ENCODE peak calls at places on chromosomes 7 and 10, in nine cellular contexts. One of them, this sample, is unnamed.

GRCh38 chr7:968205-968754 is 7.1 kb downstream of the COX19 start:
- DNase-seq in RPMI7951: no peak
- DNase-seq in stimulated activated CD8-positive, alpha-beta memory T cell treated with anti-CD3 and anti-CD28 coated beads, Interleukin-12 subunit alpha, Interleukin-12 subunit beta, amount 100 ng/mL, for 1 hour: no peak
- DNase-seq in NCI-H1105 treated with DMSO at 0.1 percent for 48 hours: no peak
- DNase-seq in hippocampal formation: no peak
- DNase-seq in iris pigment epithelial cell: no peak
- DNase-seq in midbrain: no peak
- DNase-seq in activated T-helper 1 cell treated with anti-CD3 and anti-CD28 coated beads, Interleukin-12 subunit alpha, Interleukin-12 subunit beta, Interleukin-2, Interleukin-4 antibody, amounts not matched to agents 30 ng/mL and 10 ng/mL and 1 ng/mL, durations not matched to agents 14 hours and 24 hours and 36 hours: no peak
- DNase-seq in mammary epithelial cell: no peak
- DNase-seq in this sample: no peak

GRCh38 chr10:15084502-15084922 is 4.1 kb downstream of the ACBD7 start:
- DNase-seq in RPMI7951: peak
- DNase-seq in stimulated activated CD8-positive, alpha-beta memory T cell treated with anti-CD3 and anti-CD28 coated beads, Interleukin-12 subunit alpha, Interleukin-12 subunit beta, amount 100 ng/mL, for 1 hour: no peak
- DNase-seq in NCI-H1105 treated with DMSO at 0.1 percent for 48 hours: peak
- DNase-seq in hippocampal formation: peak
- DNase-seq in iris pigment epithelial cell: peak
- DNase-seq in midbrain: peak
- DNase-seq in activated T-helper 1 cell treated with anti-CD3 and anti-CD28 coated beads, Interleukin-12 subunit alpha, Interleukin-12 subunit beta, Interleukin-2, Interleukin-4 antibody, amounts not matched to agents 30 ng/mL and 10 ng/mL and 1 ng/mL, durations not matched to agents 14 hours and 24 hours and 36 hours: no peak
- DNase-seq in mammary epithelial cell: peak
- DNase-seq in this sample: no peak

GRCh38 chr10:26755443-26755903 is 58.0 kb downstream of the PDSS1 start:
- DNase-seq in RPMI7951: peak
- DNase-seq in stimulated activated CD8-positive, alpha-beta memory T cell treated with anti-CD3 and anti-CD28 coated beads, Interleukin-12 subunit alpha, Interleukin-12 subunit beta, amount 100 ng/mL, for 1 hour: no peak
- DNase-seq in NCI-H1105 treated with DMSO at 0.1 percent for 48 hours: no peak
- DNase-seq in hippocampal formation: no peak
- DNase-seq in iris pigment epithelial cell: peak
- DNase-seq in midbrain: no peak
- DNase-seq in activated T-helper 1 cell treated with anti-CD3 and anti-CD28 coated beads, Interleukin-12 subunit alpha, Interleukin-12 subunit beta, Interleukin-2, Interleukin-4 antibody, amounts not matched to agents 30 ng/mL and 10 ng/mL and 1 ng/mL, durations not matched to agents 14 hours and 24 hours and 36 hours: no peak
- DNase-seq in mammary epithelial cell: peak
- DNase-seq in this sample: peak

GRCh38 chr7:142196066-142196840 is 61.6 kb downstream of the PRSS58 start:
- DNase-seq in RPMI7951: peak
- DNase-seq in stimulated activated CD8-positive, alpha-beta memory T cell treated with anti-CD3 and anti-CD28 coated beads, Interleukin-12 subunit alpha, Interleukin-12 subunit beta, amount 100 ng/mL, for 1 hour: no peak
- DNase-seq in NCI-H1105 treated with DMSO at 0.1 percent for 48 hours: no peak
- DNase-seq in hippocampal formation: no peak
- DNase-seq in iris pigment epithelial cell: peak
- DNase-seq in midbrain: no peak
- DNase-seq in activated T-helper 1 cell treated with anti-CD3 and anti-CD28 coated beads, Interleukin-12 subunit alpha, Interleukin-12 subunit beta, Interleukin-2, Interleukin-4 antibody, amounts not matched to agents 30 ng/mL and 10 ng/mL and 1 ng/mL, durations not matched to agents 14 hours and 24 hours and 36 hours: no peak
- DNase-seq in mammary epithelial cell: peak
- DNase-seq in this sample: no peak

GRCh38 chr7:45657136-45657889 is 83.1 kb downstream of the ADCY1 start:
- DNase-seq in RPMI7951: no peak
- DNase-seq in stimulated activated CD8-positive, alpha-beta memory T cell treated with anti-CD3 and anti-CD28 coated beads, Interleukin-12 subunit alpha, Interleukin-12 subunit beta, amount 100 ng/mL, for 1 hour: no peak
- DNase-seq in NCI-H1105 treated with DMSO at 0.1 percent for 48 hours: no peak
- DNase-seq in hippocampal formation: no peak
- DNase-seq in iris pigment epithelial cell: no peak
- DNase-seq in midbrain: no peak
- DNase-seq in activated T-helper 1 cell treated with anti-CD3 and anti-CD28 coated beads, Interleukin-12 subunit alpha, Interleukin-12 subunit beta, Interleukin-2, Interleukin-4 antibody, amounts not matched to agents 30 ng/mL and 10 ng/mL and 1 ng/mL, durations not matched to agents 14 hours and 24 hours and 36 hours: no peak
- DNase-seq in mammary epithelial cell: no peak
- DNase-seq in this sample: no peak

GRCh38 chr10:121448768-121449456 is 149.3 kb downstream of the FGFR2 start:
- DNase-seq in RPMI7951: no peak
- DNase-seq in stimulated activated CD8-positive, alpha-beta memory T cell treated with anti-CD3 and anti-CD28 coated beads, Interleukin-12 subunit alpha, Interleukin-12 subunit beta, amount 100 ng/mL, for 1 hour: no peak
- DNase-seq in NCI-H1105 treated with DMSO at 0.1 percent for 48 hours: no peak
- DNase-seq in hippocampal formation: no peak
- DNase-seq in iris pigment epithelial cell: no peak
- DNase-seq in midbrain: no peak
- DNase-seq in activated T-helper 1 cell treated with anti-CD3 and anti-CD28 coated beads, Interleukin-12 subunit alpha, Interleukin-12 subunit beta, Interleukin-2, Interleukin-4 antibody, amounts not matched to agents 30 ng/mL and 10 ng/mL and 1 ng/mL, durations not matched to agents 14 hours and 24 hours and 36 hours: no peak
- DNase-seq in mammary epithelial cell: no peak
- DNase-seq in this sample: no peak

GRCh38 chr10:75000748-75001321 is 110.6 kb upstream of the SAMD8 start:
- DNase-seq in RPMI7951: no peak
- DNase-seq in stimulated activated CD8-positive, alpha-beta memory T cell treated with anti-CD3 and anti-CD28 coated beads, Interleukin-12 subunit alpha, Interleukin-12 subunit beta, amount 100 ng/mL, for 1 hour: no peak
- DNase-seq in NCI-H1105 treated with DMSO at 0.1 percent for 48 hours: no peak
- DNase-seq in hippocampal formation: no peak
- DNase-seq in iris pigment epithelial cell: no peak
- DNase-seq in midbrain: no peak
- DNase-seq in activated T-helper 1 cell treated with anti-CD3 and anti-CD28 coated beads, Interleukin-12 subunit alpha, Interleukin-12 subunit beta, Interleukin-2, Interleukin-4 antibody, amounts not matched to agents 30 ng/mL and 10 ng/mL and 1 ng/mL, durations not matched to agents 14 hours and 24 hours and 36 hours: no peak
- DNase-seq in mammary epithelial cell: peak
- DNase-seq in this sample: no peak

GRCh38 chr10:92942226-92942625 is 93.9 kb downstream of the EXOC6 start:
- DNase-seq in RPMI7951: no peak
- DNase-seq in stimulated activated CD8-positive, alpha-beta memory T cell treated with anti-CD3 and anti-CD28 coated beads, Interleukin-12 subunit alpha, Interleukin-12 subunit beta, amount 100 ng/mL, for 1 hour: no peak
- DNase-seq in NCI-H1105 treated with DMSO at 0.1 percent for 48 hours: no peak
- DNase-seq in hippocampal formation: no peak
- DNase-seq in iris pigment epithelial cell: no peak
- DNase-seq in midbrain: no peak
- DNase-seq in activated T-helper 1 cell treated with anti-CD3 and anti-CD28 coated beads, Interleukin-12 subunit alpha, Interleukin-12 subunit beta, Interleukin-2, Interleukin-4 antibody, amounts not matched to agents 30 ng/mL and 10 ng/mL and 1 ng/mL, durations not matched to agents 14 hours and 24 hours and 36 hours: no peak
- DNase-seq in mammary epithelial cell: no peak
- DNase-seq in this sample: no peak

GRCh38 chr10:117271427-117271826 is 30.5 kb downstream of the SLC18A2 start:
- DNase-seq in RPMI7951: peak
- DNase-seq in stimulated activated CD8-positive, alpha-beta memory T cell treated with anti-CD3 and anti-CD28 coated beads, Interleukin-12 subunit alpha, Interleukin-12 subunit beta, amount 100 ng/mL, for 1 hour: no peak
- DNase-seq in NCI-H1105 treated with DMSO at 0.1 percent for 48 hours: no peak
- DNase-seq in hippocampal formation: no peak
- DNase-seq in iris pigment epithelial cell: peak
- DNase-seq in midbrain: no peak
- DNase-seq in activated T-helper 1 cell treated with anti-CD3 and anti-CD28 coated beads, Interleukin-12 subunit alpha, Interleukin-12 subunit beta, Interleukin-2, Interleukin-4 antibody, amounts not matched to agents 30 ng/mL and 10 ng/mL and 1 ng/mL, durations not matched to agents 14 hours and 24 hours and 36 hours: no peak
- DNase-seq in mammary epithelial cell: peak
- DNase-seq in this sample: no peak

GRCh38 chr7:93228302-93228701 is 2.0 kb upstream of the HEPACAM2 start:
- DNase-seq in RPMI7951: peak
- DNase-seq in stimulated activated CD8-positive, alpha-beta memory T cell treated with anti-CD3 and anti-CD28 coated beads, Interleukin-12 subunit alpha, Interleukin-12 subunit beta, amount 100 ng/mL, for 1 hour: no peak
- DNase-seq in NCI-H1105 treated with DMSO at 0.1 percent for 48 hours: peak
- DNase-seq in hippocampal formation: peak
- DNase-seq in iris pigment epithelial cell: peak
- DNase-seq in midbrain: peak
- DNase-seq in activated T-helper 1 cell treated with anti-CD3 and anti-CD28 coated beads, Interleukin-12 subunit alpha, Interleukin-12 subunit beta, Interleukin-2, Interleukin-4 antibody, amounts not matched to agents 30 ng/mL and 10 ng/mL and 1 ng/mL, durations not matched to agents 14 hours and 24 hours and 36 hours: peak
- DNase-seq in mammary epithelial cell: peak
- DNase-seq in this sample: no peak

GRCh38 chr10:58627392-58627791 is 114.7 kb downstream of the BICC1 start:
- DNase-seq in RPMI7951: no peak
- DNase-seq in stimulated activated CD8-positive, alpha-beta memory T cell treated with anti-CD3 and anti-CD28 coated beads, Interleukin-12 subunit alpha, Interleukin-12 subunit beta, amount 100 ng/mL, for 1 hour: no peak
- DNase-seq in NCI-H1105 treated with DMSO at 0.1 percent for 48 hours: no peak
- DNase-seq in hippocampal formation: no peak
- DNase-seq in iris pigment epithelial cell: no peak
- DNase-seq in midbrain: no peak
- DNase-seq in activated T-helper 1 cell treated with anti-CD3 and anti-CD28 coated beads, Interleukin-12 subunit alpha, Interleukin-12 subunit beta, Interleukin-2, Interleukin-4 antibody, amounts not matched to agents 30 ng/mL and 10 ng/mL and 1 ng/mL, durations not matched to agents 14 hours and 24 hours and 36 hours: no peak
- DNase-seq in mammary epithelial cell: no peak
- DNase-seq in this sample: no peak

GRCh38 chr10:91409869-91410637 is at the start of gene HECTD2:
- DNase-seq in RPMI7951: peak
- DNase-seq in stimulated activated CD8-positive, alpha-beta memory T cell treated with anti-CD3 and anti-CD28 coated beads, Interleukin-12 subunit alpha, Interleukin-12 subunit beta, amount 100 ng/mL, for 1 hour: peak
- DNase-seq in NCI-H1105 treated with DMSO at 0.1 percent for 48 hours: peak
- DNase-seq in hippocampal formation: peak
- DNase-seq in iris pigment epithelial cell: peak
- DNase-seq in midbrain: peak
- DNase-seq in activated T-helper 1 cell treated with anti-CD3 and anti-CD28 coated beads, Interleukin-12 subunit alpha, Interleukin-12 subunit beta, Interleukin-2, Interleukin-4 antibody, amounts not matched to agents 30 ng/mL and 10 ng/mL and 1 ng/mL, durations not matched to agents 14 hours and 24 hours and 36 hours: peak
- DNase-seq in mammary epithelial cell: peak
- DNase-seq in this sample: peak

GRCh38 chr7:127021019-127021738 is 231.6 kb downstream of the GRM8 start:
- DNase-seq in RPMI7951: no peak
- DNase-seq in stimulated activated CD8-positive, alpha-beta memory T cell treated with anti-CD3 and anti-CD28 coated beads, Interleukin-12 subunit alpha, Interleukin-12 subunit beta, amount 100 ng/mL, for 1 hour: no peak
- DNase-seq in NCI-H1105 treated with DMSO at 0.1 percent for 48 hours: no peak
- DNase-seq in hippocampal formation: no peak
- DNase-seq in iris pigment epithelial cell: no peak
- DNase-seq in midbrain: no peak
- DNase-seq in activated T-helper 1 cell treated with anti-CD3 and anti-CD28 coated beads, Interleukin-12 subunit alpha, Interleukin-12 subunit beta, Interleukin-2, Interleukin-4 antibody, amounts not matched to agents 30 ng/mL and 10 ng/mL and 1 ng/mL, durations not matched to agents 14 hours and 24 hours and 36 hours: no peak
- DNase-seq in mammary epithelial cell: no peak
- DNase-seq in this sample: no peak

GRCh38 chr7:31741852-31742251 is 54.8 kb downstream of the PPP1R17 start:
- DNase-seq in RPMI7951: no peak
- DNase-seq in stimulated activated CD8-positive, alpha-beta memory T cell treated with anti-CD3 and anti-CD28 coated beads, Interleukin-12 subunit alpha, Interleukin-12 subunit beta, amount 100 ng/mL, for 1 hour: no peak
- DNase-seq in NCI-H1105 treated with DMSO at 0.1 percent for 48 hours: no peak
- DNase-seq in hippocampal formation: no peak
- DNase-seq in iris pigment epithelial cell: no peak
- DNase-seq in midbrain: no peak
- DNase-seq in activated T-helper 1 cell treated with anti-CD3 and anti-CD28 coated beads, Interleukin-12 subunit alpha, Interleukin-12 subunit beta, Interleukin-2, Interleukin-4 antibody, amounts not matched to agents 30 ng/mL and 10 ng/mL and 1 ng/mL, durations not matched to agents 14 hours and 24 hours and 36 hours: no peak
- DNase-seq in mammary epithelial cell: peak
- DNase-seq in this sample: no peak

GRCh38 chr7:138164804-138165203 is 88.5 kb downstream of the AKR1D1 start:
- DNase-seq in RPMI7951: no peak
- DNase-seq in stimulated activated CD8-positive, alpha-beta memory T cell treated with anti-CD3 and anti-CD28 coated beads, Interleukin-12 subunit alpha, Interleukin-12 subunit beta, amount 100 ng/mL, for 1 hour: no peak
- DNase-seq in NCI-H1105 treated with DMSO at 0.1 percent for 48 hours: no peak
- DNase-seq in hippocampal formation: no peak
- DNase-seq in iris pigment epithelial cell: no peak
- DNase-seq in midbrain: no peak
- DNase-seq in activated T-helper 1 cell treated with anti-CD3 and anti-CD28 coated beads, Interleukin-12 subunit alpha, Interleukin-12 subunit beta, Interleukin-2, Interleukin-4 antibody, amounts not matched to agents 30 ng/mL and 10 ng/mL and 1 ng/mL, durations not matched to agents 14 hours and 24 hours and 36 hours: no peak
- DNase-seq in mammary epithelial cell: peak
- DNase-seq in this sample: no peak

GRCh38 chr7:44367475-44368030 is 42.2 kb upstream of the CAMK2B start:
- DNase-seq in RPMI7951: no peak
- DNase-seq in stimulated activated CD8-positive, alpha-beta memory T cell treated with anti-CD3 and anti-CD28 coated beads, Interleukin-12 subunit alpha, Interleukin-12 subunit beta, amount 100 ng/mL, for 1 hour: no peak
- DNase-seq in NCI-H1105 treated with DMSO at 0.1 percent for 48 hours: no peak
- DNase-seq in hippocampal formation: no peak
- DNase-seq in iris pigment epithelial cell: no peak
- DNase-seq in midbrain: no peak
- DNase-seq in activated T-helper 1 cell treated with anti-CD3 and anti-CD28 coated beads, Interleukin-12 subunit alpha, Interleukin-12 subunit beta, Interleukin-2, Interleukin-4 antibody, amounts not matched to agents 30 ng/mL and 10 ng/mL and 1 ng/mL, durations not matched to agents 14 hours and 24 hours and 36 hours: no peak
- DNase-seq in mammary epithelial cell: no peak
- DNase-seq in this sample: no peak

GRCh38 chr10:70090951-70091350 is 38.3 kb downstream of the MACROH2A2 start:
- DNase-seq in RPMI7951: no peak
- DNase-seq in stimulated activated CD8-positive, alpha-beta memory T cell treated with anti-CD3 and anti-CD28 coated beads, Interleukin-12 subunit alpha, Interleukin-12 subunit beta, amount 100 ng/mL, for 1 hour: no peak
- DNase-seq in NCI-H1105 treated with DMSO at 0.1 percent for 48 hours: no peak
- DNase-seq in hippocampal formation: no peak
- DNase-seq in iris pigment epithelial cell: no peak
- DNase-seq in midbrain: no peak
- DNase-seq in activated T-helper 1 cell treated with anti-CD3 and anti-CD28 coated beads, Interleukin-12 subunit alpha, Interleukin-12 subunit beta, Interleukin-2, Interleukin-4 antibody, amounts not matched to agents 30 ng/mL and 10 ng/mL and 1 ng/mL, durations not matched to agents 14 hours and 24 hours and 36 hours: no peak
- DNase-seq in mammary epithelial cell: no peak
- DNase-seq in this sample: no peak

GRCh38 chr7:96400518-96400917 is 78.6 kb upstream of the SLC25A13 start:
- DNase-seq in RPMI7951: no peak
- DNase-seq in stimulated activated CD8-positive, alpha-beta memory T cell treated with anti-CD3 and anti-CD28 coated beads, Interleukin-12 subunit alpha, Interleukin-12 subunit beta, amount 100 ng/mL, for 1 hour: no peak
- DNase-seq in NCI-H1105 treated with DMSO at 0.1 percent for 48 hours: no peak
- DNase-seq in hippocampal formation: no peak
- DNase-seq in iris pigment epithelial cell: no peak
- DNase-seq in midbrain: no peak
- DNase-seq in activated T-helper 1 cell treated with anti-CD3 and anti-CD28 coated beads, Interleukin-12 subunit alpha, Interleukin-12 subunit beta, Interleukin-2, Interleukin-4 antibody, amounts not matched to agents 30 ng/mL and 10 ng/mL and 1 ng/mL, durations not matched to agents 14 hours and 24 hours and 36 hours: no peak
- DNase-seq in mammary epithelial cell: peak
- DNase-seq in this sample: no peak

GRCh38 chr7:26990268-26990667 is 105.5 kb downstream of the HOXA1 start:
- DNase-seq in RPMI7951: peak
- DNase-seq in stimulated activated CD8-positive, alpha-beta memory T cell treated with anti-CD3 and anti-CD28 coated beads, Interleukin-12 subunit alpha, Interleukin-12 subunit beta, amount 100 ng/mL, for 1 hour: no peak
- DNase-seq in NCI-H1105 treated with DMSO at 0.1 percent for 48 hours: no peak
- DNase-seq in hippocampal formation: no peak
- DNase-seq in iris pigment epithelial cell: no peak
- DNase-seq in midbrain: no peak
- DNase-seq in activated T-helper 1 cell treated with anti-CD3 and anti-CD28 coated beads, Interleukin-12 subunit alpha, Interleukin-12 subunit beta, Interleukin-2, Interleukin-4 antibody, amounts not matched to agents 30 ng/mL and 10 ng/mL and 1 ng/mL, durations not matched to agents 14 hours and 24 hours and 36 hours: no peak
- DNase-seq in mammary epithelial cell: peak
- DNase-seq in this sample: no peak

GRCh38 chr10:133123050-133123745 is 35.5 kb downstream of the ADGRA1 start:
- DNase-seq in RPMI7951: no peak
- DNase-seq in stimulated activated CD8-positive, alpha-beta memory T cell treated with anti-CD3 and anti-CD28 coated beads, Interleukin-12 subunit alpha, Interleukin-12 subunit beta, amount 100 ng/mL, for 1 hour: no peak
- DNase-seq in NCI-H1105 treated with DMSO at 0.1 percent for 48 hours: no peak
- DNase-seq in hippocampal formation: no peak
- DNase-seq in iris pigment epithelial cell: no peak
- DNase-seq in midbrain: no peak
- DNase-seq in activated T-helper 1 cell treated with anti-CD3 and anti-CD28 coated beads, Interleukin-12 subunit alpha, Interleukin-12 subunit beta, Interleukin-2, Interleukin-4 antibody, amounts not matched to agents 30 ng/mL and 10 ng/mL and 1 ng/mL, durations not matched to agents 14 hours and 24 hours and 36 hours: no peak
- DNase-seq in mammary epithelial cell: no peak
- DNase-seq in this sample: no peak

GRCh38 chr7:3244241-3244814 is 56.7 kb upstream of the SDK1 start:
- DNase-seq in RPMI7951: peak
- DNase-seq in stimulated activated CD8-positive, alpha-beta memory T cell treated with anti-CD3 and anti-CD28 coated beads, Interleukin-12 subunit alpha, Interleukin-12 subunit beta, amount 100 ng/mL, for 1 hour: no peak
- DNase-seq in NCI-H1105 treated with DMSO at 0.1 percent for 48 hours: no peak
- DNase-seq in hippocampal formation: no peak
- DNase-seq in iris pigment epithelial cell: peak
- DNase-seq in midbrain: no peak
- DNase-seq in activated T-helper 1 cell treated with anti-CD3 and anti-CD28 coated beads, Interleukin-12 subunit alpha, Interleukin-12 subunit beta, Interleukin-2, Interleukin-4 antibody, amounts not matched to agents 30 ng/mL and 10 ng/mL and 1 ng/mL, durations not matched to agents 14 hours and 24 hours and 36 hours: no peak
- DNase-seq in mammary epithelial cell: peak
- DNase-seq in this sample: no peak

GRCh38 chr10:97977673-97978072 is 52.7 kb downstream of the CRTAC1 start:
- DNase-seq in RPMI7951: no peak
- DNase-seq in stimulated activated CD8-positive, alpha-beta memory T cell treated with anti-CD3 and anti-CD28 coated beads, Interleukin-12 subunit alpha, Interleukin-12 subunit beta, amount 100 ng/mL, for 1 hour: no peak
- DNase-seq in NCI-H1105 treated with DMSO at 0.1 percent for 48 hours: no peak
- DNase-seq in hippocampal formation: peak
- DNase-seq in iris pigment epithelial cell: no peak
- DNase-seq in midbrain: peak
- DNase-seq in activated T-helper 1 cell treated with anti-CD3 and anti-CD28 coated beads, Interleukin-12 subunit alpha, Interleukin-12 subunit beta, Interleukin-2, Interleukin-4 antibody, amounts not matched to agents 30 ng/mL and 10 ng/mL and 1 ng/mL, durations not matched to agents 14 hours and 24 hours and 36 hours: no peak
- DNase-seq in mammary epithelial cell: no peak
- DNase-seq in this sample: no peak

GRCh38 chr10:103276941-103277712 is at the start of gene INA:
- DNase-seq in RPMI7951: peak
- DNase-seq in stimulated activated CD8-positive, alpha-beta memory T cell treated with anti-CD3 and anti-CD28 coated beads, Interleukin-12 subunit alpha, Interleukin-12 subunit beta, amount 100 ng/mL, for 1 hour: no peak
- DNase-seq in NCI-H1105 treated with DMSO at 0.1 percent for 48 hours: peak
- DNase-seq in hippocampal formation: no peak
- DNase-seq in iris pigment epithelial cell: peak
- DNase-seq in midbrain: peak
- DNase-seq in activated T-helper 1 cell treated with anti-CD3 and anti-CD28 coated beads, Interleukin-12 subunit alpha, Interleukin-12 subunit beta, Interleukin-2, Interleukin-4 antibody, amounts not matched to agents 30 ng/mL and 10 ng/mL and 1 ng/mL, durations not matched to agents 14 hours and 24 hours and 36 hours: peak
- DNase-seq in mammary epithelial cell: peak
- DNase-seq in this sample: no peak

GRCh38 chr7:129877146-129877792 is 75.5 kb downstream of the UBE2H start:
- DNase-seq in RPMI7951: no peak
- DNase-seq in stimulated activated CD8-positive, alpha-beta memory T cell treated with anti-CD3 and anti-CD28 coated beads, Interleukin-12 subunit alpha, Interleukin-12 subunit beta, amount 100 ng/mL, for 1 hour: no peak
- DNase-seq in NCI-H1105 treated with DMSO at 0.1 percent for 48 hours: no peak
- DNase-seq in hippocampal formation: no peak
- DNase-seq in iris pigment epithelial cell: peak
- DNase-seq in midbrain: no peak
- DNase-seq in activated T-helper 1 cell treated with anti-CD3 and anti-CD28 coated beads, Interleukin-12 subunit alpha, Interleukin-12 subunit beta, Interleukin-2, Interleukin-4 antibody, amounts not matched to agents 30 ng/mL and 10 ng/mL and 1 ng/mL, durations not matched to agents 14 hours and 24 hours and 36 hours: no peak
- DNase-seq in mammary epithelial cell: peak
- DNase-seq in this sample: no peak

GRCh38 chr7:131921016-131921415 is 364.6 kb upstream of the PODXL start:
- DNase-seq in RPMI7951: peak
- DNase-seq in stimulated activated CD8-positive, alpha-beta memory T cell treated with anti-CD3 and anti-CD28 coated beads, Interleukin-12 subunit alpha, Interleukin-12 subunit beta, amount 100 ng/mL, for 1 hour: no peak
- DNase-seq in NCI-H1105 treated with DMSO at 0.1 percent for 48 hours: no peak
- DNase-seq in hippocampal formation: no peak
- DNase-seq in iris pigment epithelial cell: peak
- DNase-seq in midbrain: no peak
- DNase-seq in activated T-helper 1 cell treated with anti-CD3 and anti-CD28 coated beads, Interleukin-12 subunit alpha, Interleukin-12 subunit beta, Interleukin-2, Interleukin-4 antibody, amounts not matched to agents 30 ng/mL and 10 ng/mL and 1 ng/mL, durations not matched to agents 14 hours and 24 hours and 36 hours: no peak
- DNase-seq in mammary epithelial cell: no peak
- DNase-seq in this sample: no peak

GRCh38 chr10:130993612-130994011 is 317.9 kb downstream of the TCERG1L start:
- DNase-seq in RPMI7951: no peak
- DNase-seq in stimulated activated CD8-positive, alpha-beta memory T cell treated with anti-CD3 and anti-CD28 coated beads, Interleukin-12 subunit alpha, Interleukin-12 subunit beta, amount 100 ng/mL, for 1 hour: no peak
- DNase-seq in NCI-H1105 treated with DMSO at 0.1 percent for 48 hours: no peak
- DNase-seq in hippocampal formation: no peak
- DNase-seq in iris pigment epithelial cell: no peak
- DNase-seq in midbrain: no peak
- DNase-seq in activated T-helper 1 cell treated with anti-CD3 and anti-CD28 coated beads, Interleukin-12 subunit alpha, Interleukin-12 subunit beta, Interleukin-2, Interleukin-4 antibody, amounts not matched to agents 30 ng/mL and 10 ng/mL and 1 ng/mL, durations not matched to agents 14 hours and 24 hours and 36 hours: no peak
- DNase-seq in mammary epithelial cell: no peak
- DNase-seq in this sample: no peak

GRCh38 chr7:75624134-75624832 is 114.5 kb downstream of the HIP1 start:
- DNase-seq in RPMI7951: no peak
- DNase-seq in stimulated activated CD8-positive, alpha-beta memory T cell treated with anti-CD3 and anti-CD28 coated beads, Interleukin-12 subunit alpha, Interleukin-12 subunit beta, amount 100 ng/mL, for 1 hour: no peak
- DNase-seq in NCI-H1105 treated with DMSO at 0.1 percent for 48 hours: no peak
- DNase-seq in hippocampal formation: no peak
- DNase-seq in iris pigment epithelial cell: peak
- DNase-seq in midbrain: peak
- DNase-seq in activated T-helper 1 cell treated with anti-CD3 and anti-CD28 coated beads, Interleukin-12 subunit alpha, Interleukin-12 subunit beta, Interleukin-2, Interleukin-4 antibody, amounts not matched to agents 30 ng/mL and 10 ng/mL and 1 ng/mL, durations not matched to agents 14 hours and 24 hours and 36 hours: no peak
- DNase-seq in mammary epithelial cell: no peak
- DNase-seq in this sample: no peak

GRCh38 chr7:117750612-117751563 is 122.4 kb downstream of the CTTNBP2 start:
- DNase-seq in RPMI7951: peak
- DNase-seq in stimulated activated CD8-positive, alpha-beta memory T cell treated with anti-CD3 and anti-CD28 coated beads, Interleukin-12 subunit alpha, Interleukin-12 subunit beta, amount 100 ng/mL, for 1 hour: no peak
- DNase-seq in NCI-H1105 treated with DMSO at 0.1 percent for 48 hours: peak
- DNase-seq in hippocampal formation: peak
- DNase-seq in iris pigment epithelial cell: peak
- DNase-seq in midbrain: peak
- DNase-seq in activated T-helper 1 cell treated with anti-CD3 and anti-CD28 coated beads, Interleukin-12 subunit alpha, Interleukin-12 subunit beta, Interleukin-2, Interleukin-4 antibody, amounts not matched to agents 30 ng/mL and 10 ng/mL and 1 ng/mL, durations not matched to agents 14 hours and 24 hours and 36 hours: no peak
- DNase-seq in mammary epithelial cell: no peak
- DNase-seq in this sample: no peak

GRCh38 chr10:43136995-43137700 is 1.1 kb upstream of the CSGALNACT2 start:
- DNase-seq in RPMI7951: peak
- DNase-seq in stimulated activated CD8-positive, alpha-beta memory T cell treated with anti-CD3 and anti-CD28 coated beads, Interleukin-12 subunit alpha, Interleukin-12 subunit beta, amount 100 ng/mL, for 1 hour: no peak
- DNase-seq in NCI-H1105 treated with DMSO at 0.1 percent for 48 hours: no peak
- DNase-seq in hippocampal formation: no peak
- DNase-seq in iris pigment epithelial cell: peak
- DNase-seq in midbrain: no peak
- DNase-seq in activated T-helper 1 cell treated with anti-CD3 and anti-CD28 coated beads, Interleukin-12 subunit alpha, Interleukin-12 subunit beta, Interleukin-2, Interleukin-4 antibody, amounts not matched to agents 30 ng/mL and 10 ng/mL and 1 ng/mL, durations not matched to agents 14 hours and 24 hours and 36 hours: no peak
- DNase-seq in mammary epithelial cell: no peak
- DNase-seq in this sample: no peak

GRCh38 chr7:34939175-34939574 is 98.1 kb downstream of the DPY19L1 start:
- DNase-seq in RPMI7951: peak
- DNase-seq in stimulated activated CD8-positive, alpha-beta memory T cell treated with anti-CD3 and anti-CD28 coated beads, Interleukin-12 subunit alpha, Interleukin-12 subunit beta, amount 100 ng/mL, for 1 hour: no peak
- DNase-seq in NCI-H1105 treated with DMSO at 0.1 percent for 48 hours: no peak
- DNase-seq in hippocampal formation: no peak
- DNase-seq in iris pigment epithelial cell: peak
- DNase-seq in midbrain: no peak
- DNase-seq in activated T-helper 1 cell treated with anti-CD3 and anti-CD28 coated beads, Interleukin-12 subunit alpha, Interleukin-12 subunit beta, Interleukin-2, Interleukin-4 antibody, amounts not matched to agents 30 ng/mL and 10 ng/mL and 1 ng/mL, durations not matched to agents 14 hours and 24 hours and 36 hours: no peak
- DNase-seq in mammary epithelial cell: no peak
- DNase-seq in this sample: no peak

GRCh38 chr7:106823631-106824030 is 41.5 kb upstream of the PIK3CG start:
- DNase-seq in RPMI7951: peak
- DNase-seq in stimulated activated CD8-positive, alpha-beta memory T cell treated with anti-CD3 and anti-CD28 coated beads, Interleukin-12 subunit alpha, Interleukin-12 subunit beta, amount 100 ng/mL, for 1 hour: no peak
- DNase-seq in NCI-H1105 treated with DMSO at 0.1 percent for 48 hours: no peak
- DNase-seq in hippocampal formation: no peak
- DNase-seq in iris pigment epithelial cell: no peak
- DNase-seq in midbrain: no peak
- DNase-seq in activated T-helper 1 cell treated with anti-CD3 and anti-CD28 coated beads, Interleukin-12 subunit alpha, Interleukin-12 subunit beta, Interleukin-2, Interleukin-4 antibody, amounts not matched to agents 30 ng/mL and 10 ng/mL and 1 ng/mL, durations not matched to agents 14 hours and 24 hours and 36 hours: no peak
- DNase-seq in mammary epithelial cell: peak
- DNase-seq in this sample: no peak